ENCODE peak calls at places on chromosomes 13 and 19, in seven cellular contexts. One of them, this sample, is unnamed.

GRCh38 chr13:108176685-108177274 is 38.6 kb downstream of the LIG4 start:
- DNase-seq in neuronal stem cell: no peak
- DNase-seq in prostate gland: no peak
- DNase-seq in left ventricle myocardium inferior: no peak
- DNase-seq in effector memory CD4-positive, alpha-beta T cell: peak
- DNase-seq in lower leg skin: no peak
- DNase-seq in mesendoderm: peak
- DNase-seq in this sample: peak

GRCh38 chr13:113402471-113403254 is 38.7 kb upstream of the GRTP1 start:
- DNase-seq in effector memory CD4-positive, alpha-beta T cell: no peak
- DNase-seq in prostate gland: no peak
- DNase-seq in neuronal stem cell: no peak
- DNase-seq in left ventricle myocardium inferior: no peak
- DNase-seq in lower leg skin: no peak
- DNase-seq in mesendoderm: no peak
- DNase-seq in this sample: no peak

GRCh38 chr13:60448907-60449510 is 52.0 kb downstream of the TDRD3 start:
- DNase-seq in neuronal stem cell: peak
- DNase-seq in effector memory CD4-positive, alpha-beta T cell: no peak
- DNase-seq in left ventricle myocardium inferior: no peak
- DNase-seq in prostate gland: no peak
- DNase-seq in lower leg skin: no peak
- DNase-seq in mesendoderm: peak
- DNase-seq in this sample: peak

GRCh38 chr19:1245884-1246816 is 2.2 kb upstream of the MIDN start:
- DNase-seq in mesendoderm: no peak
- DNase-seq in prostate gland: peak
- DNase-seq in left ventricle myocardium inferior: peak
- DNase-seq in neuronal stem cell: no peak
- DNase-seq in lower leg skin: no peak
- DNase-seq in effector memory CD4-positive, alpha-beta T cell: no peak
- DNase-seq in this sample: no peak

GRCh38 chr13:52995946-52996345 is 32.7 kb upstream of the OLFM4 start:
- DNase-seq in left ventricle myocardium inferior: no peak
- DNase-seq in effector memory CD4-positive, alpha-beta T cell: no peak
- DNase-seq in prostate gland: no peak
- DNase-seq in lower leg skin: no peak
- DNase-seq in mesendoderm: no peak
- DNase-seq in neuronal stem cell: no peak
- DNase-seq in this sample: no peak

GRCh38 chr13:60627071-60627686 is 230.2 kb downstream of the TDRD3 start:
- DNase-seq in prostate gland: no peak
- DNase-seq in mesendoderm: peak
- DNase-seq in effector memory CD4-positive, alpha-beta T cell: no peak
- DNase-seq in lower leg skin: no peak
- DNase-seq in neuronal stem cell: peak
- DNase-seq in left ventricle myocardium inferior: no peak
- DNase-seq in this sample: peak

GRCh38 chr13:29566864-29567263 is 28.6 kb downstream of the SLC7A1 start:
- DNase-seq in effector memory CD4-positive, alpha-beta T cell: no peak
- DNase-seq in mesendoderm: no peak
- DNase-seq in left ventricle myocardium inferior: no peak
- DNase-seq in lower leg skin: no peak
- DNase-seq in prostate gland: no peak
- DNase-seq in neuronal stem cell: no peak
- DNase-seq in this sample: no peak

GRCh38 chr19:18603255-18603957 is 3.2 kb downstream of the CRLF1 start:
- DNase-seq in left ventricle myocardium inferior: no peak
- DNase-seq in prostate gland: no peak
- DNase-seq in lower leg skin: no peak
- DNase-seq in effector memory CD4-positive, alpha-beta T cell: no peak
- DNase-seq in mesendoderm: peak
- DNase-seq in neuronal stem cell: no peak
- DNase-seq in this sample: no peak

GRCh38 chr19:45630463-45630862 is 8.7 kb downstream of the EML2 start:
- DNase-seq in mesendoderm: peak
- DNase-seq in lower leg skin: no peak
- DNase-seq in effector memory CD4-positive, alpha-beta T cell: no peak
- DNase-seq in left ventricle myocardium inferior: no peak
- DNase-seq in prostate gland: no peak
- DNase-seq in neuronal stem cell: no peak
- DNase-seq in this sample: no peak

GRCh38 chr19:3270908-3271307 is 46.4 kb downstream of the CELF5 start:
- DNase-seq in left ventricle myocardium inferior: no peak
- DNase-seq in prostate gland: no peak
- DNase-seq in neuronal stem cell: peak
- DNase-seq in mesendoderm: peak
- DNase-seq in lower leg skin: no peak
- DNase-seq in effector memory CD4-positive, alpha-beta T cell: no peak
- DNase-seq in this sample: peak

GRCh38 chr19:17091758-17092333 is 16.3 kb downstream of the MYO9B start:
- DNase-seq in effector memory CD4-positive, alpha-beta T cell: no peak
- DNase-seq in lower leg skin: no peak
- DNase-seq in mesendoderm: peak
- DNase-seq in prostate gland: no peak
- DNase-seq in left ventricle myocardium inferior: peak
- DNase-seq in neuronal stem cell: no peak
- DNase-seq in this sample: no peak

GRCh38 chr13:97895383-97895782 is 58.1 kb upstream of the IPO5 start:
- DNase-seq in lower leg skin: no peak
- DNase-seq in prostate gland: no peak
- DNase-seq in effector memory CD4-positive, alpha-beta T cell: no peak
- DNase-seq in left ventricle myocardium inferior: no peak
- DNase-seq in mesendoderm: no peak
- DNase-seq in neuronal stem cell: no peak
- DNase-seq in this sample: no peak

GRCh38 chr13:108326318-108326717 is 56.8 kb downstream of the TNFSF13B start:
- DNase-seq in prostate gland: no peak
- DNase-seq in left ventricle myocardium inferior: no peak
- DNase-seq in neuronal stem cell: no peak
- DNase-seq in lower leg skin: no peak
- DNase-seq in mesendoderm: peak
- DNase-seq in effector memory CD4-positive, alpha-beta T cell: peak
- DNase-seq in this sample: no peak

GRCh38 chr13:46844431-46844830 is 47.5 kb upstream of the ESD start:
- DNase-seq in left ventricle myocardium inferior: no peak
- DNase-seq in prostate gland: no peak
- DNase-seq in lower leg skin: no peak
- DNase-seq in effector memory CD4-positive, alpha-beta T cell: no peak
- DNase-seq in neuronal stem cell: no peak
- DNase-seq in mesendoderm: no peak
- DNase-seq in this sample: no peak

GRCh38 chr19:6066661-6067646 is 43.3 kb downstream of the RFX2 start:
- DNase-seq in effector memory CD4-positive, alpha-beta T cell: peak
- DNase-seq in prostate gland: peak
- DNase-seq in left ventricle myocardium inferior: peak
- DNase-seq in neuronal stem cell: peak
- DNase-seq in mesendoderm: peak
- DNase-seq in lower leg skin: peak
- DNase-seq in this sample: no peak

GRCh38 chr19:43639507-43640423 is at the start of gene CADM4:
- DNase-seq in neuronal stem cell: peak
- DNase-seq in effector memory CD4-positive, alpha-beta T cell: peak
- DNase-seq in mesendoderm: no peak
- DNase-seq in left ventricle myocardium inferior: peak
- DNase-seq in lower leg skin: no peak
- DNase-seq in prostate gland: peak
- DNase-seq in this sample: no peak

GRCh38 chr13:65926750-65927171 is 1303.4 kb downstream of the PCDH9 start:
- DNase-seq in prostate gland: peak
- DNase-seq in lower leg skin: no peak
- DNase-seq in neuronal stem cell: no peak
- DNase-seq in mesendoderm: peak
- DNase-seq in left ventricle myocardium inferior: peak
- DNase-seq in effector memory CD4-positive, alpha-beta T cell: no peak
- DNase-seq in this sample: no peak

GRCh38 chr13:48573213-48573612 is 40.3 kb upstream of the RCBTB2 start:
- DNase-seq in neuronal stem cell: no peak
- DNase-seq in mesendoderm: no peak
- DNase-seq in prostate gland: no peak
- DNase-seq in lower leg skin: no peak
- DNase-seq in effector memory CD4-positive, alpha-beta T cell: no peak
- DNase-seq in left ventricle myocardium inferior: no peak
- DNase-seq in this sample: no peak

GRCh38 chr19:35126624-35126959 is 8.3 kb downstream of the LGI4 start:
- DNase-seq in lower leg skin: no peak
- DNase-seq in mesendoderm: no peak
- DNase-seq in neuronal stem cell: no peak
- DNase-seq in prostate gland: no peak
- DNase-seq in effector memory CD4-positive, alpha-beta T cell: no peak
- DNase-seq in left ventricle myocardium inferior: no peak
- DNase-seq in this sample: no peak

GRCh38 chr19:708154-709141 is at the start of gene PALM:
- DNase-seq in lower leg skin: no peak
- DNase-seq in effector memory CD4-positive, alpha-beta T cell: no peak
- DNase-seq in mesendoderm: peak
- DNase-seq in left ventricle myocardium inferior: peak
- DNase-seq in neuronal stem cell: peak
- DNase-seq in prostate gland: peak
- DNase-seq in this sample: no peak

GRCh38 chr19:46453661-46454060 is 17.7 kb downstream of the PNMA8A start:
- DNase-seq in neuronal stem cell: no peak
- DNase-seq in mesendoderm: no peak
- DNase-seq in effector memory CD4-positive, alpha-beta T cell: no peak
- DNase-seq in lower leg skin: peak
- DNase-seq in left ventricle myocardium inferior: no peak
- DNase-seq in prostate gland: peak
- DNase-seq in this sample: no peak

GRCh38 chr19:17946965-17947784 is 14.4 kb downstream of the CCDC124 start:
- DNase-seq in mesendoderm: peak
- DNase-seq in left ventricle myocardium inferior: no peak
- DNase-seq in effector memory CD4-positive, alpha-beta T cell: no peak
- DNase-seq in neuronal stem cell: no peak
- DNase-seq in prostate gland: no peak
- DNase-seq in lower leg skin: no peak
- DNase-seq in this sample: no peak

GRCh38 chr19:18093439-18094161 is 4.0 kb upstream of the MAST3 start:
- DNase-seq in effector memory CD4-positive, alpha-beta T cell: no peak
- DNase-seq in neuronal stem cell: no peak
- DNase-seq in prostate gland: no peak
- DNase-seq in mesendoderm: peak
- DNase-seq in left ventricle myocardium inferior: no peak
- DNase-seq in lower leg skin: no peak
- DNase-seq in this sample: no peak

GRCh38 chr13:80084086-80084676 is 256.7 kb downstream of the SPRY2 start:
- DNase-seq in lower leg skin: no peak
- DNase-seq in effector memory CD4-positive, alpha-beta T cell: no peak
- DNase-seq in mesendoderm: peak
- DNase-seq in left ventricle myocardium inferior: no peak
- DNase-seq in prostate gland: no peak
- DNase-seq in neuronal stem cell: no peak
- DNase-seq in this sample: no peak

GRCh38 chr13:98443329-98443728 is 133.6 kb downstream of the STK24 start:
- DNase-seq in mesendoderm: peak
- DNase-seq in lower leg skin: no peak
- DNase-seq in left ventricle myocardium inferior: no peak
- DNase-seq in effector memory CD4-positive, alpha-beta T cell: no peak
- DNase-seq in prostate gland: no peak
- DNase-seq in neuronal stem cell: no peak
- DNase-seq in this sample: no peak

GRCh38 chr19:13006431-13007281 is 11.4 kb downstream of the NFIX start:
- DNase-seq in prostate gland: no peak
- DNase-seq in left ventricle myocardium inferior: no peak
- DNase-seq in lower leg skin: no peak
- DNase-seq in mesendoderm: no peak
- DNase-seq in neuronal stem cell: no peak
- DNase-seq in effector memory CD4-positive, alpha-beta T cell: no peak
- DNase-seq in this sample: no peak
- H3K4me3 ChIP-seq in prostate gland: peak
- H3K4me3 ChIP-seq in left ventricle myocardium inferior: peak
- H3K4me3 ChIP-seq in lower leg skin: no peak
- H3K4me3 ChIP-seq in mesendoderm: no peak
- H3K4me3 ChIP-seq in neuronal stem cell: no peak
- H3K4me3 ChIP-seq in effector memory CD4-positive, alpha-beta T cell: no peak
- H3K4me3 ChIP-seq in this sample: no peak

DNA sequence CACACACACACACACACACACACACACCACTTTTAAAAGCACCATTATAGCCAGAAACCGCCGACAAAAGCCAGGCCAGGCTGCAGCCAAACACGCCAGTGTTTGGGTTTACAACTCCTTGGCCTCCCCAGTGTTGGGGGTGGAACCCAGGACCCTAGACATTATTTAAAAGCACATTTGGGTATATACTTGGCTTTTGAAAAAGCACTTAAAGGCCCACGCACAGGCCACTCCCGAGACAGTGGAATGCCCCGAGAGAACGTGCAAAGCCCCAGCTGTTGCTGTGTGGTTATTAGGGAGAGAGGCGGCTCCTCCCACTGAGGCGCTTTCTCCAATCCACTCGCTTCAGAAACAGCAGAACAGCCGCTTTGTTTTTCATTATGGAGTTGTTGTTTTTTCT is 38.2 kb downstream of the GGACT start:
- DNase-seq in effector memory CD4-positive, alpha-beta T cell: no peak
- DNase-seq in mesendoderm: no peak
- DNase-seq in left ventricle myocardium inferior: peak
- DNase-seq in prostate gland: no peak
- DNase-seq in neuronal stem cell: no peak
- DNase-seq in lower leg skin: no peak
- DNase-seq in this sample: no peak
- H3K4me3 ChIP-seq in effector memory CD4-positive, alpha-beta T cell: no peak
- H3K4me3 ChIP-seq in mesendoderm: no peak
- H3K4me3 ChIP-seq in left ventricle myocardium inferior: no peak
- H3K4me3 ChIP-seq in prostate gland: no peak
- H3K4me3 ChIP-seq in neuronal stem cell: no peak
- H3K4me3 ChIP-seq in lower leg skin: no peak
- H3K4me3 ChIP-seq in this sample: no peak

GRCh38 chr19:7790416-7790815 is 27.4 kb downstream of the CLEC4M start:
- DNase-seq in lower leg skin: no peak
- DNase-seq in effector memory CD4-positive, alpha-beta T cell: no peak
- DNase-seq in prostate gland: no peak
- DNase-seq in left ventricle myocardium inferior: no peak
- DNase-seq in neuronal stem cell: no peak
- DNase-seq in mesendoderm: no peak
- DNase-seq in this sample: no peak

GRCh38 chr19:7788933-7789323 is 25.9 kb downstream of the CLEC4M start:
- DNase-seq in mesendoderm: no peak
- DNase-seq in prostate gland: no peak
- DNase-seq in lower leg skin: no peak
- DNase-seq in left ventricle myocardium inferior: no peak
- DNase-seq in neuronal stem cell: no peak
- DNase-seq in effector memory CD4-positive, alpha-beta T cell: no peak
- DNase-seq in this sample: no peak

GRCh38 chr19:7788178-7788932 is 25.3 kb downstream of the CLEC4M start:
- DNase-seq in lower leg skin: no peak
- DNase-seq in neuronal stem cell: no peak
- DNase-seq in prostate gland: no peak
- DNase-seq in effector memory CD4-positive, alpha-beta T cell: no peak
- DNase-seq in mesendoderm: no peak
- DNase-seq in left ventricle myocardium inferior: no peak
- DNase-seq in this sample: no peak

GRCh38 chr19:7787602-7788177 is 24.6 kb downstream of the CLEC4M start:
- DNase-seq in lower leg skin: no peak
- DNase-seq in prostate gland: no peak
- DNase-seq in neuronal stem cell: no peak
- DNase-seq in effector memory CD4-positive, alpha-beta T cell: no peak
- DNase-seq in left ventricle myocardium inferior: no peak
- DNase-seq in mesendoderm: no peak
- DNase-seq in this sample: no peak

GRCh38 chr19:7789447-7789846 is 26.4 kb downstream of the CLEC4M start:
- DNase-seq in mesendoderm: peak
- DNase-seq in lower leg skin: no peak
- DNase-seq in neuronal stem cell: no peak
- DNase-seq in prostate gland: no peak
- DNase-seq in effector memory CD4-positive, alpha-beta T cell: peak
- DNase-seq in left ventricle myocardium inferior: no peak
- DNase-seq in this sample: no peak
- H3K4me3 ChIP-seq in mesendoderm: no peak
- H3K4me3 ChIP-seq in lower leg skin: no peak
- H3K4me3 ChIP-seq in neuronal stem cell: peak
- H3K4me3 ChIP-seq in prostate gland: no peak
- H3K4me3 ChIP-seq in effector memory CD4-positive, alpha-beta T cell: no peak
- H3K4me3 ChIP-seq in left ventricle myocardium inferior: peak
- H3K4me3 ChIP-seq in this sample: no peak

GRCh38 chr19:50416815-50417137 is 2.0 kb upstream of the SPIB start:
- DNase-seq in neuronal stem cell: no peak
- DNase-seq in mesendoderm: no peak
- DNase-seq in lower leg skin: no peak
- DNase-seq in left ventricle myocardium inferior: no peak
- DNase-seq in effector memory CD4-positive, alpha-beta T cell: no peak
- DNase-seq in prostate gland: no peak
- DNase-seq in this sample: no peak
- H3K4me3 ChIP-seq in neuronal stem cell: no peak
- H3K4me3 ChIP-seq in mesendoderm: no peak
- H3K4me3 ChIP-seq in lower leg skin: no peak
- H3K4me3 ChIP-seq in left ventricle myocardium inferior: no peak
- H3K4me3 ChIP-seq in effector memory CD4-positive, alpha-beta T cell: no peak
- H3K4me3 ChIP-seq in prostate gland: no peak
- H3K4me3 ChIP-seq in this sample: no peak

This sample was measured in Jurkat, Clone E6-1.